ENCODE peak calls at places on chromosome 11, in seven cellular contexts. One of them, this sample, is unnamed.

GRCh38 chr11:5689551-5689983 is at the start of gene TRIM22:
- DNase-seq in AG09309: peak
- DNase-seq in endodermal cell: peak
- DNase-seq in heart right ventricle: no peak
- DNase-seq in ovary: peak
- DNase-seq in IMR-90: peak
- DNase-seq in BE2C: no peak
- DNase-seq in this sample: peak

GRCh38 chr11:1682225-1682901 is 14.6 kb upstream of the KRTAP5-6 start:
- DNase-seq in heart right ventricle: no peak
- DNase-seq in AG09309: no peak
- DNase-seq in endodermal cell: peak
- DNase-seq in BE2C: no peak
- DNase-seq in IMR-90: no peak
- DNase-seq in ovary: no peak
- DNase-seq in this sample: no peak

GRCh38 chr11:117720061-117720511 is 76.9 kb downstream of the DSCAML1 start:
- DNase-seq in BE2C: no peak
- DNase-seq in endodermal cell: peak
- DNase-seq in IMR-90: no peak
- DNase-seq in ovary: no peak
- DNase-seq in heart right ventricle: no peak
- DNase-seq in AG09309: no peak
- DNase-seq in this sample: no peak

GRCh38 chr11:55895216-55895615 is 12.1 kb downstream of the TRIM51 start:
- DNase-seq in IMR-90: no peak
- DNase-seq in ovary: no peak
- DNase-seq in endodermal cell: peak
- DNase-seq in BE2C: no peak
- DNase-seq in AG09309: no peak
- DNase-seq in heart right ventricle: no peak
- DNase-seq in this sample: no peak

GRCh38 chr11:94183886-94184264 is 55.2 kb downstream of the PANX1 start:
- DNase-seq in BE2C: peak
- DNase-seq in heart right ventricle: peak
- DNase-seq in AG09309: no peak
- DNase-seq in endodermal cell: peak
- DNase-seq in IMR-90: peak
- DNase-seq in ovary: peak
- DNase-seq in this sample: peak

GRCh38 chr11:116618461-116618860 is 154.3 kb downstream of the BUD13 start:
- DNase-seq in heart right ventricle: no peak
- DNase-seq in BE2C: no peak
- DNase-seq in ovary: no peak
- DNase-seq in IMR-90: no peak
- DNase-seq in endodermal cell: peak
- DNase-seq in AG09309: no peak
- DNase-seq in this sample: no peak

GRCh38 chr11:79670846-79671245 is 230.0 kb upstream of the TENM4 start:
- DNase-seq in BE2C: no peak
- DNase-seq in heart right ventricle: no peak
- DNase-seq in IMR-90: no peak
- DNase-seq in AG09309: no peak
- DNase-seq in ovary: no peak
- DNase-seq in endodermal cell: no peak
- DNase-seq in this sample: no peak

GRCh38 chr11:80593981-80594380 is 1153.2 kb upstream of the TENM4 start:
- DNase-seq in ovary: no peak
- DNase-seq in AG09309: no peak
- DNase-seq in endodermal cell: no peak
- DNase-seq in BE2C: no peak
- DNase-seq in heart right ventricle: no peak
- DNase-seq in IMR-90: peak
- DNase-seq in this sample: peak

GRCh38 chr11:128772814-128773213 is 78.9 kb downstream of the FLI1 start:
- DNase-seq in endodermal cell: no peak
- DNase-seq in BE2C: peak
- DNase-seq in heart right ventricle: peak
- DNase-seq in AG09309: no peak
- DNase-seq in IMR-90: no peak
- DNase-seq in ovary: no peak
- DNase-seq in this sample: no peak

GRCh38 chr11:2380807-2381350 is 3.8 kb downstream of the CD81 start:
- DNase-seq in endodermal cell: peak
- DNase-seq in heart right ventricle: peak
- DNase-seq in BE2C: no peak
- DNase-seq in ovary: peak
- DNase-seq in IMR-90: no peak
- DNase-seq in AG09309: no peak
- DNase-seq in this sample: peak

DNA sequence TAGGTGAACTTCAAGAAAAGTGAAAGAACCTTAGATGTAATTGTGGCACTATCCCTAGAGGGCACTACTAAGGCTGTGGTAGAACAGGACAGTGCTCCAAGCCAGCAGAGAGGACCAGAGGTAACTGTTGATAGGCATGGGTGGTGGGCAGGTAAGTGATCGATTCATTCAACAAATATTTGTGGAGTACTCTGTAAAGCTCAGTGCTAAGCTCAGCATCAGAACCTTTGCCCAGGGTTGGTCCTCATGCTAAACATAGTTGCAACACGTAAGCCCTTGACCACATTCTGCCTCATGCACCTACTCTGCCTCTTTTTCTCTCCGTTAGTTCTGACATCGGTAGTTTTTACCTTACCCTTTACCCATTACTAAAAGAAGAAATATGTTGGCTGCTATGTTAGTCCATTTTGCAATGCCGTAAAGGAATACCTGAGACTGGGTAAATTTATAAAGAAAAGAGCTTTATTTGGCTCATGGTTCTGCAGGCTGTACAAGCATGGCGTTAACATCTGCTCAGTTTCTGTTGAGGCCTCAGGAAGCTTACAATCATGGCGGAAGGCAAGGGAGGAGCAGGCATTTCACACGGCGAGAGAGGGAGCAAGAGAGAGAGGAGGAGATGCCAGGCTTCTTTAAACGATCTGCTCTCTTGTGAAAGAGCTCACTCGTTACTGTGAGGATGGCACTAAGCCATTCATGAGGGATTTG is 18.4 kb upstream of the NNMT start:
- DNase-seq in IMR-90: no peak
- DNase-seq in heart right ventricle: no peak
- DNase-seq in endodermal cell: no peak
- DNase-seq in ovary: no peak
- DNase-seq in BE2C: no peak
- DNase-seq in AG09309: no peak
- DNase-seq in this sample: no peak
- TF ChIP-seq CTCF in IMR-90: no peak
- TF ChIP-seq CTCF in heart right ventricle: no peak
- TF ChIP-seq CTCF in endodermal cell: no peak
- TF ChIP-seq CTCF in ovary: no peak
- TF ChIP-seq CTCF in BE2C: no peak
- TF ChIP-seq CTCF in AG09309: no peak
- TF ChIP-seq CTCF in this sample: no peak

GRCh38 chr11:65897020-65897471 is 3.1 kb downstream of the FOSL1 start:
- DNase-seq in endodermal cell: no peak
- DNase-seq in IMR-90: no peak
- DNase-seq in ovary: no peak
- DNase-seq in heart right ventricle: no peak
- DNase-seq in AG09309: no peak
- DNase-seq in BE2C: no peak
- DNase-seq in this sample: no peak
- H3K4me3 ChIP-seq in endodermal cell: no peak
- H3K4me3 ChIP-seq in IMR-90: peak
- H3K4me3 ChIP-seq in ovary: no peak
- H3K4me3 ChIP-seq in heart right ventricle: no peak
- H3K4me3 ChIP-seq in AG09309: peak
- H3K4me3 ChIP-seq in BE2C: no peak
- H3K4me3 ChIP-seq in this sample: no peak

GRCh38 chr11:119148855-119149370 is at the start of gene ABCG4:
- DNase-seq in BE2C: peak
- DNase-seq in AG09309: no peak
- DNase-seq in heart right ventricle: peak
- DNase-seq in ovary: no peak
- DNase-seq in endodermal cell: no peak
- DNase-seq in IMR-90: no peak
- DNase-seq in this sample: peak
- TF ChIP-seq CTCF in BE2C: no peak
- TF ChIP-seq CTCF in AG09309: no peak
- TF ChIP-seq CTCF in heart right ventricle: no peak
- TF ChIP-seq CTCF in ovary: no peak
- TF ChIP-seq CTCF in endodermal cell: no peak
- TF ChIP-seq CTCF in IMR-90: no peak
- TF ChIP-seq CTCF in this sample: no peak

GRCh38 chr11:68749501-68750196 is 1.7 kb downstream of the TESMIN start:
- DNase-seq in ovary: no peak
- DNase-seq in BE2C: no peak
- DNase-seq in IMR-90: peak
- DNase-seq in endodermal cell: peak
- DNase-seq in heart right ventricle: no peak
- DNase-seq in AG09309: no peak
- DNase-seq in this sample: no peak

GRCh38 chr11:68749061-68749491 is 2.2 kb downstream of the TESMIN start:
- DNase-seq in AG09309: no peak
- DNase-seq in endodermal cell: peak
- DNase-seq in ovary: no peak
- DNase-seq in BE2C: no peak
- DNase-seq in heart right ventricle: no peak
- DNase-seq in IMR-90: peak
- DNase-seq in this sample: no peak

GRCh38 chr11:68751331-68751856 is at the start of gene TESMIN:
- DNase-seq in BE2C: peak
- DNase-seq in endodermal cell: peak
- DNase-seq in AG09309: no peak
- DNase-seq in heart right ventricle: peak
- DNase-seq in IMR-90: peak
- DNase-seq in ovary: peak
- DNase-seq in this sample: peak

GRCh38 chr11:68750988-68751325 is 363 bp downstream of the TESMIN start:
- DNase-seq in endodermal cell: peak
- DNase-seq in ovary: no peak
- DNase-seq in IMR-90: no peak
- DNase-seq in AG09309: no peak
- DNase-seq in BE2C: no peak
- DNase-seq in heart right ventricle: no peak
- DNase-seq in this sample: no peak

GRCh38 chr11:68750197-68750987 is 928 bp downstream of the TESMIN start:
- DNase-seq in ovary: peak
- DNase-seq in BE2C: no peak
- DNase-seq in AG09309: no peak
- DNase-seq in endodermal cell: peak
- DNase-seq in IMR-90: no peak
- DNase-seq in heart right ventricle: no peak
- DNase-seq in this sample: no peak
- H3K4me3 ChIP-seq in ovary: no peak
- H3K4me3 ChIP-seq in BE2C: no peak
- H3K4me3 ChIP-seq in AG09309: no peak
- H3K4me3 ChIP-seq in endodermal cell: no peak
- H3K4me3 ChIP-seq in IMR-90: no peak
- H3K4me3 ChIP-seq in heart right ventricle: no peak
- H3K4me3 ChIP-seq in this sample: no peak

GRCh38 chr11:76419896-76420295 is 24.9 kb upstream of the EMSY start:
- DNase-seq in AG09309: no peak
- DNase-seq in BE2C: peak
- DNase-seq in IMR-90: no peak
- DNase-seq in endodermal cell: peak
- DNase-seq in heart right ventricle: no peak
- DNase-seq in ovary: no peak
- DNase-seq in this sample: no peak
- TF ChIP-seq CTCF in AG09309: peak
- TF ChIP-seq CTCF in BE2C: peak
- TF ChIP-seq CTCF in IMR-90: peak
- TF ChIP-seq CTCF in endodermal cell: peak
- TF ChIP-seq CTCF in heart right ventricle: no peak
- TF ChIP-seq CTCF in ovary: no peak
- TF ChIP-seq CTCF in this sample: peak

GRCh38 chr11:81970886-81971285 is 762.8 kb downstream of the FAM181B start:
- DNase-seq in ovary: no peak
- DNase-seq in BE2C: no peak
- DNase-seq in IMR-90: no peak
- DNase-seq in heart right ventricle: no peak
- DNase-seq in endodermal cell: no peak
- DNase-seq in AG09309: no peak
- DNase-seq in this sample: no peak

GRCh38 chr11:81963018-81963417 is 770.6 kb downstream of the FAM181B start:
- DNase-seq in AG09309: no peak
- DNase-seq in endodermal cell: no peak
- DNase-seq in IMR-90: no peak
- DNase-seq in BE2C: no peak
- DNase-seq in heart right ventricle: no peak
- DNase-seq in ovary: no peak
- DNase-seq in this sample: peak

GRCh38 chr11:81967242-81967641 is 766.4 kb downstream of the FAM181B start:
- DNase-seq in endodermal cell: no peak
- DNase-seq in AG09309: no peak
- DNase-seq in BE2C: no peak
- DNase-seq in IMR-90: no peak
- DNase-seq in ovary: no peak
- DNase-seq in heart right ventricle: no peak
- DNase-seq in this sample: no peak

DNA sequence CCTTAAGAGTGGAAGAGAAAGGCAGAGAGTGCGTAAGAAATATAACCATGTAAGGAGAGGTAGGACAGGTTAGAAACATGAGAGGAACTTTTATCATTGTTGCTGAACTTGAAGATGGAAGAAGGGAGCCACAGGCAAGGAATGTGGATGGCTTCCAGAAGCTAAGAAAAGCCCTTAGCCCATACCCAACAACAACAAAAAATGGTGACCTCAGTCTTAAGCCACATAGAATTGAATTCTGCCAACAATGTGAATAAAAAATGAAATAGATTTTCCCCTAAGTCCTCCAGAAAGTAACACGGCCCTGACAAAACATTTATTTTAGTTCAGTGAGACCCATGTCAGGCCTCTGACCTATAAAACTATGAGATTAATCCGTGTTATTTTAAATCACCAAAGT is 767.3 kb downstream of the FAM181B start:
- DNase-seq in heart right ventricle: no peak
- DNase-seq in endodermal cell: no peak
- DNase-seq in IMR-90: no peak
- DNase-seq in AG09309: no peak
- DNase-seq in BE2C: no peak
- DNase-seq in ovary: no peak
- DNase-seq in this sample: no peak
- H3K4me3 ChIP-seq in heart right ventricle: no peak
- H3K4me3 ChIP-seq in endodermal cell: no peak
- H3K4me3 ChIP-seq in IMR-90: no peak
- H3K4me3 ChIP-seq in AG09309: no peak
- H3K4me3 ChIP-seq in BE2C: no peak
- H3K4me3 ChIP-seq in ovary: no peak
- H3K4me3 ChIP-seq in this sample: no peak

This sample was measured in fibroblast of villous mesenchyme.